ENCODE peak calls at places on chromosome 2, in six cellular contexts. Y, O, M, V, P and S are unnamed samples.
A peak's percentile ranks its signal among the peaks of the same experiment; 100 is the strongest.

GRCh38 chr2:98467652-98468051 is 23.0 kb downstream of the INPP4A start:
- DNase-seq in Y (no peak), O (no peak), M (no peak), V (no peak), P (no peak), S (no peak)

GRCh38 chr2:134774074-134774742 is 55.4 kb upstream of the TMEM163 start:
- DNase-seq in Y (no peak), O (no peak), M (no peak), V (peak; percentile 49), P (no peak), S (no peak)

GRCh38 chr2:239017491-239018098 is 169.7 kb downstream of the TWIST2 start:
- DNase-seq in Y (no peak), O (peak; percentile 1), M (no peak), V (no peak), P (no peak), S (no peak)

GRCh38 chr2:1492696-1493095 is 79.4 kb downstream of the TPO start:
- DNase-seq in Y (no peak), O (no peak), M (no peak), V (no peak), P (no peak), S (no peak)

GRCh38 chr2:152594022-152594712 is 123.1 kb downstream of the PRPF40A start:
- DNase-seq in Y (no peak), O (no peak), M (no peak), V (peak; percentile 6), P (no peak), S (no peak)

GRCh38 chr2:188132385-188132784 is 159.3 kb upstream of the GULP1 start:
- DNase-seq in Y (no peak), O (no peak), M (no peak), V (no peak), P (no peak), S (peak; percentile 56)

GRCh38 chr2:223925106-223925505 is 20.0 kb downstream of the WDFY1 start:
- DNase-seq in Y (no peak), O (no peak), M (no peak), V (peak; percentile 72), P (no peak), S (no peak)

GRCh38 chr2:241771286-241772062 is 5.1 kb upstream of the GAL3ST2 start:
- DNase-seq in Y (no peak), O (no peak), M (no peak), V (no peak), P (peak; percentile 94), S (no peak)

GRCh38 chr2:11024687-11025086 is 113.0 kb downstream of the KCNF1 start:
- DNase-seq in Y (no peak), O (no peak), M (no peak), V (no peak), P (no peak), S (no peak)

GRCh38 chr2:43424262-43425207 is 171.3 kb downstream of the THADA start:
- DNase-seq in Y (no peak), O (no peak), M (no peak), V (no peak), P (no peak), S (no peak)

GRCh38 chr2:67389286-67389685 is 7.8 kb upstream of the ETAA1 start:
- DNase-seq in Y (no peak), O (no peak), M (no peak), V (no peak), P (no peak), S (peak; percentile 41)

GRCh38 chr2:95027369-95027720 is 1.8 kb downstream of the MAL start:
- DNase-seq in Y (no peak), O (no peak), M (no peak), V (no peak), P (no peak), S (no peak)

GRCh38 chr2:152350155-152350679 is 15.2 kb downstream of the FMNL2 start:
- DNase-seq in Y (no peak), O (no peak), M (no peak), V (no peak), P (no peak), S (no peak)